ENCODE peak calls at places on chromosomes 5 and 9, in five cellular contexts. One of them, this sample, is unnamed.

GRCh38 chr5:81006955-81007636 is 46.9 kb downstream of the RASGRF2 start:
- DNase-seq in epithelial cell of esophagus: no peak
- DNase-seq in AG08395: no peak
- DNase-seq in posterior vena cava: no peak
- DNase-seq in aorta: no peak
- DNase-seq in this sample: no peak

GRCh38 chr5:178992291-178992895 is 2.7 kb downstream of the GRM6 start:
- DNase-seq in posterior vena cava: peak; percentile 53
- DNase-seq in aorta: no peak
- DNase-seq in AG08395: no peak
- DNase-seq in epithelial cell of esophagus: no peak
- DNase-seq in this sample: no peak

GRCh38 chr9:15104826-15105420 is 194.7 kb upstream of the FREM1 start:
- DNase-seq in posterior vena cava: no peak
- DNase-seq in epithelial cell of esophagus: peak; percentile 61
- DNase-seq in AG08395: peak; percentile 37
- DNase-seq in aorta: no peak
- DNase-seq in this sample: peak; percentile 8

GRCh38 chr9:33459115-33459514 is 11.7 kb upstream of the AQP3 start:
- DNase-seq in posterior vena cava: no peak
- DNase-seq in aorta: no peak
- DNase-seq in epithelial cell of esophagus: no peak
- DNase-seq in AG08395: no peak
- DNase-seq in this sample: no peak

GRCh38 chr9:88191451-88191850 is 53.2 kb upstream of the SPATA31C2 start:
- DNase-seq in posterior vena cava: no peak
- DNase-seq in AG08395: no peak
- DNase-seq in aorta: no peak
- DNase-seq in epithelial cell of esophagus: no peak
- DNase-seq in this sample: no peak

GRCh38 chr5:1111727-1112289 is at the start of gene SLC12A7:
- DNase-seq in posterior vena cava: no peak
- DNase-seq in epithelial cell of esophagus: peak; percentile 32
- DNase-seq in aorta: no peak
- DNase-seq in AG08395: peak; percentile 23
- DNase-seq in this sample: no peak

GRCh38 chr5:151034422-151035379 is 14.3 kb downstream of the GPX3 start:
- DNase-seq in AG08395: no peak
- DNase-seq in posterior vena cava: no peak
- DNase-seq in epithelial cell of esophagus: peak; percentile 83
- DNase-seq in aorta: no peak
- DNase-seq in this sample: no peak

GRCh38 chr9:105039180-105039799 is 111.3 kb upstream of the ABCA1 start:
- DNase-seq in posterior vena cava: no peak
- DNase-seq in AG08395: no peak
- DNase-seq in aorta: no peak
- DNase-seq in epithelial cell of esophagus: peak; percentile 46
- DNase-seq in this sample: no peak

GRCh38 chr5:137016783-137017324 is 482.3 kb downstream of the SPOCK1 start:
- DNase-seq in epithelial cell of esophagus: peak; percentile 6
- DNase-seq in AG08395: no peak
- DNase-seq in posterior vena cava: no peak
- DNase-seq in aorta: no peak
- DNase-seq in this sample: peak; percentile 24

GRCh38 chr5:125848746-125849145 is 574.5 kb upstream of the GRAMD2B start:
- DNase-seq in AG08395: no peak
- DNase-seq in aorta: no peak
- DNase-seq in posterior vena cava: no peak
- DNase-seq in epithelial cell of esophagus: peak; percentile 59
- DNase-seq in this sample: no peak

GRCh38 chr5:177303925-177304391 is 359 bp downstream of the PRELID1 start:
- DNase-seq in AG08395: no peak
- DNase-seq in aorta: no peak
- DNase-seq in posterior vena cava: no peak
- DNase-seq in epithelial cell of esophagus: no peak
- DNase-seq in this sample: no peak

GRCh38 chr9:100445161-100445902 is 18.4 kb downstream of the MSANTD3 start:
- DNase-seq in aorta: no peak
- DNase-seq in epithelial cell of esophagus: no peak
- DNase-seq in posterior vena cava: no peak
- DNase-seq in AG08395: no peak
- DNase-seq in this sample: no peak

GRCh38 chr9:19769213-19769612 is 19.6 kb downstream of the SLC24A2 start:
- DNase-seq in AG08395: no peak
- DNase-seq in epithelial cell of esophagus: peak; percentile 87
- DNase-seq in posterior vena cava: no peak
- DNase-seq in aorta: no peak
- DNase-seq in this sample: no peak

GRCh38 chr9:112477330-112477729 is 9.3 kb upstream of the KIAA1958 start:
- DNase-seq in aorta: no peak
- DNase-seq in epithelial cell of esophagus: no peak
- DNase-seq in posterior vena cava: no peak
- DNase-seq in AG08395: no peak
- DNase-seq in this sample: no peak

GRCh38 chr5:148085934-148086333 is 22.2 kb downstream of the SPINK5 start:
- DNase-seq in aorta: no peak
- DNase-seq in AG08395: no peak
- DNase-seq in epithelial cell of esophagus: peak; percentile 63
- DNase-seq in posterior vena cava: no peak
- DNase-seq in this sample: no peak

GRCh38 chr5:126471875-126472537 is 48.8 kb downstream of the GRAMD2B start:
- DNase-seq in AG08395: peak; percentile 69
- DNase-seq in posterior vena cava: no peak
- DNase-seq in aorta: no peak
- DNase-seq in epithelial cell of esophagus: peak; percentile 75
- DNase-seq in this sample: no peak

GRCh38 chr5:136998864-136999263 is 500.3 kb downstream of the SPOCK1 start:
- DNase-seq in epithelial cell of esophagus: no peak
- DNase-seq in AG08395: no peak
- DNase-seq in aorta: no peak
- DNase-seq in posterior vena cava: no peak
- DNase-seq in this sample: no peak

GRCh38 chr5:44001675-44002380 is 387.4 kb downstream of the FGF10 start:
- DNase-seq in epithelial cell of esophagus: no peak
- DNase-seq in AG08395: peak; percentile 4
- DNase-seq in posterior vena cava: no peak
- DNase-seq in aorta: no peak
- DNase-seq in this sample: no peak

GRCh38 chr5:171445910-171446516 is 26.6 kb downstream of the FGF18 start:
- DNase-seq in epithelial cell of esophagus: no peak
- DNase-seq in AG08395: no peak
- DNase-seq in posterior vena cava: peak; percentile 88
- DNase-seq in aorta: peak; percentile 69
- DNase-seq in this sample: no peak

GRCh38 chr5:980001-980588 is 28.5 kb upstream of the NKD2 start:
- DNase-seq in epithelial cell of esophagus: no peak
- DNase-seq in AG08395: peak; percentile 31
- DNase-seq in posterior vena cava: no peak
- DNase-seq in aorta: peak; percentile 26
- DNase-seq in this sample: no peak

GRCh38 chr9:96161819-96162218 is 140.2 kb downstream of the HSD17B3 start:
- DNase-seq in AG08395: no peak
- DNase-seq in epithelial cell of esophagus: no peak
- DNase-seq in aorta: no peak
- DNase-seq in posterior vena cava: no peak
- DNase-seq in this sample: no peak

GRCh38 chr9:70049236-70049635 is 5.6 kb downstream of the MAMDC2 start:
- DNase-seq in epithelial cell of esophagus: peak; percentile 75
- DNase-seq in AG08395: peak; percentile 60
- DNase-seq in posterior vena cava: no peak
- DNase-seq in aorta: peak; percentile 90
- DNase-seq in this sample: peak; percentile 42

GRCh38 chr9:136720251-136720886 is 8.0 kb downstream of the DIPK1B start:
- DNase-seq in epithelial cell of esophagus: no peak
- DNase-seq in AG08395: no peak
- DNase-seq in posterior vena cava: peak; percentile 87
- DNase-seq in aorta: no peak
- DNase-seq in this sample: no peak

GRCh38 chr9:132042324-132042723 is 37.3 kb downstream of the MED27 start:
- DNase-seq in posterior vena cava: no peak
- DNase-seq in aorta: no peak
- DNase-seq in AG08395: peak; percentile 92
- DNase-seq in epithelial cell of esophagus: peak; percentile 80
- DNase-seq in this sample: no peak

GRCh38 chr5:136979131-136979530 is 520.0 kb downstream of the SPOCK1 start:
- DNase-seq in AG08395: no peak
- DNase-seq in posterior vena cava: no peak
- DNase-seq in epithelial cell of esophagus: peak; percentile 13
- DNase-seq in aorta: no peak
- DNase-seq in this sample: no peak

GRCh38 chr9:95494416-95495371 is 22.1 kb downstream of the PTCH1 start:
- DNase-seq in aorta: no peak
- DNase-seq in posterior vena cava: no peak
- DNase-seq in epithelial cell of esophagus: no peak
- DNase-seq in AG08395: no peak
- DNase-seq in this sample: no peak

GRCh38 chr9:99779277-99779676 is 42.4 kb upstream of the NR4A3 start:
- DNase-seq in AG08395: no peak
- DNase-seq in aorta: no peak
- DNase-seq in epithelial cell of esophagus: no peak
- DNase-seq in posterior vena cava: no peak
- DNase-seq in this sample: no peak

GRCh38 chr5:83540105-83540504 is 68.6 kb downstream of the VCAN start:
- DNase-seq in posterior vena cava: no peak
- DNase-seq in aorta: no peak
- DNase-seq in epithelial cell of esophagus: no peak
- DNase-seq in AG08395: peak; percentile 56
- DNase-seq in this sample: no peak

GRCh38 chr5:65912311-65912710 is 14.1 kb upstream of the ERBIN start:
- DNase-seq in AG08395: no peak
- DNase-seq in aorta: no peak
- DNase-seq in posterior vena cava: no peak
- DNase-seq in epithelial cell of esophagus: no peak
- DNase-seq in this sample: no peak

GRCh38 chr5:144332265-144332664 is 161.6 kb downstream of the KCTD16 start:
- DNase-seq in aorta: no peak
- DNase-seq in AG08395: no peak
- DNase-seq in posterior vena cava: no peak
- DNase-seq in epithelial cell of esophagus: peak; percentile 4
- DNase-seq in this sample: peak; percentile 16

GRCh38 chr5:79488775-79489174 is 25.2 kb downstream of the HOMER1 start:
- DNase-seq in epithelial cell of esophagus: no peak
- DNase-seq in AG08395: peak; percentile 26
- DNase-seq in aorta: no peak
- DNase-seq in posterior vena cava: no peak
- DNase-seq in this sample: no peak

GRCh38 chr5:85278193-85278592 is 893.5 kb upstream of the EDIL3 start:
- DNase-seq in posterior vena cava: no peak
- DNase-seq in AG08395: no peak
- DNase-seq in aorta: no peak
- DNase-seq in epithelial cell of esophagus: peak; percentile 86
- DNase-seq in this sample: no peak

GRCh38 chr9:71758785-71759184 is 9.5 kb downstream of the CEMIP2 start:
- DNase-seq in aorta: no peak
- DNase-seq in epithelial cell of esophagus: peak; percentile 80
- DNase-seq in AG08395: no peak
- DNase-seq in posterior vena cava: no peak
- DNase-seq in this sample: no peak

GRCh38 chr9:71767421-71768321 is 642 bp downstream of the CEMIP2 start:
- DNase-seq in AG08395: peak; percentile 35
- DNase-seq in aorta: peak; percentile 48
- DNase-seq in posterior vena cava: no peak
- DNase-seq in epithelial cell of esophagus: peak; percentile 17
- DNase-seq in this sample: no peak

GRCh38 chr9:111630182-111631070 is 708 bp upstream of the DNAJC25 start:
- DNase-seq in epithelial cell of esophagus: no peak
- DNase-seq in aorta: no peak
- DNase-seq in AG08395: no peak
- DNase-seq in posterior vena cava: no peak
- DNase-seq in this sample: no peak

GRCh38 chr5:62692946-62693713 is 114.5 kb downstream of the LRRC70 start:
- DNase-seq in posterior vena cava: no peak
- DNase-seq in aorta: no peak
- DNase-seq in AG08395: no peak
- DNase-seq in epithelial cell of esophagus: peak; percentile 24
- DNase-seq in this sample: no peak

This sample was measured in NCI-H446 treated with DMSO at 0.1 percent for 48 hours.